ENCODE peak calls at places on chromosomes 7 and 10, in four cellular contexts. R is CD8-positive, alpha-beta memory T cell; P is adrenal gland; L is IMR-90. U is an unnamed sample.

GRCh38 chr10:28302668-28303488 is at the start of gene MPP7:
- DNase-seq in R (peak), P (peak), L (peak), U (peak)

GRCh38 chr7:3083350-3083749 is 39.7 kb upstream of the CARD11 start:
- DNase-seq in R (no peak), P (no peak), L (no peak), U (no peak)

GRCh38 chr7:43637114-43637806 is 54.4 kb downstream of the STK17A start:
- DNase-seq in R (no peak), P (no peak), L (peak), U (no peak)

GRCh38 chr10:118210276-118210675 is 131.8 kb downstream of the FAM204A start:
- DNase-seq in R (no peak), P (no peak), L (no peak), U (no peak)

GRCh38 chr7:68977709-68978108 is 620.6 kb upstream of the AUTS2 start:
- DNase-seq in R (no peak), P (no peak), L (no peak), U (no peak)

GRCh38 chr10:12981570-12981969 is 19.9 kb downstream of the CCDC3 start:
- DNase-seq in R (no peak), P (no peak), L (peak), U (no peak)

GRCh38 chr7:74625446-74625845 is 32.1 kb upstream of the GTF2I start:
- DNase-seq in R (peak), P (peak), L (peak), U (no peak)

GRCh38 chr10:48251525-48252353 is 22.8 kb downstream of the FRMPD2 start:
- DNase-seq in R (no peak), P (no peak), L (no peak), U (no peak)

GRCh38 chr7:107387077-107387476 is 82.8 kb upstream of the GPR22 start:
- DNase-seq in R (no peak), P (peak), L (peak), U (no peak)

GRCh38 chr7:95690367-95690947 is 81.9 kb upstream of the DYNC1I1 start:
- DNase-seq in R (no peak), P (peak), L (peak), U (no peak)

GRCh38 chr7:36591643-36592042 is 132.7 kb downstream of the AOAH start:
- DNase-seq in R (no peak), P (no peak), L (no peak), U (no peak)

GRCh38 chr10:11048707-11049296 is 31.1 kb downstream of the CELF2 start:
- DNase-seq in R (no peak), P (no peak), L (no peak), U (no peak)

GRCh38 chr10:34815174-34816066 is at the start of gene PARD3:
- DNase-seq in R (no peak), P (peak), L (peak), U (peak)

GRCh38 chr7:18313970-18314369 is 181.6 kb upstream of the HDAC9 start:
- DNase-seq in R (no peak), P (no peak), L (no peak), U (no peak)
- H3K27ac ChIP-seq in R (no peak), P (no peak), L (no peak), U (no peak)

GRCh38 chr7:12709731-12710502 is 22.5 kb downstream of the ARL4A start:
- DNase-seq in R (no peak), P (no peak), L (peak), U (no peak)
- H3K27ac ChIP-seq in R (no peak), P (no peak), L (no peak), U (no peak)

GRCh38 chr10:70682920-70683600 is 10.8 kb downstream of the ADAMTS14 start:
- DNase-seq in R (no peak), P (no peak), L (no peak), U (no peak)

GRCh38 chr10:70685461-70685911 is 13.2 kb downstream of the ADAMTS14 start:
- DNase-seq in R (no peak), P (no peak), L (no peak), U (no peak)

GRCh38 chr10:70684374-70684773 is 12.1 kb downstream of the ADAMTS14 start:
- DNase-seq in R (no peak), P (no peak), L (no peak), U (no peak)

GRCh38 chr10:70683601-70684329 is 11.5 kb downstream of the ADAMTS14 start:
- DNase-seq in R (no peak), P (no peak), L (no peak), U (no peak)

DNA sequence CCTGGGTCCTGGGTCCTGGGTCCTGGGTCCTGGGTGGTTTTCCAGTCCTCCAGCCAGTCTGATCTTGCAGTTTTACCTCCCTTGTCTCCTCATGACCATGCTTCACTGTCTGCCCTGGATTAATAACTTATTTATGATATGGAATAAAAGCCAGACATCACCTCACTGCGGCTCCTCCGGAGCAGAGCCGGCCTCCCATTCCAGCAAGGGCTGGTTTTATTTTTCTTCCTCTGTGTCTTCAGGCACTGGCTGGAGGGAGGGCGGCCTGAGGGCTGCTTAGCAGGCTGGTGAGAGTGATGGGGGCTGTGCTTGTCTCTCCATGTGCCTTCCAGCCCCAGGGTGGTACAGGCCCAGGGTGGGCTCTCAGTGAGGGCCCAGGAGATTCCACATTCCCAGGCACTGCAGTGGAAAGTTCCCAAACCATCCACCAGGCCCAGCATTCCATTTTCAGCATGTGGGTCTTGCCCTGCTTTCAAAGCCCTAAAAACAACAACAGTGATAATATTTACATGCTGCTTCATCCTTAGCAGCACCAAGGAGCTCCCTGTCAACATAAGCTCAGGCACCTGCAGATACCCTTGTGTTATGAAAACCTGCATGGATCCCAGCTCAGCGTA is 12.6 kb downstream of the ADAMTS14 start:
- DNase-seq in R (no peak), P (no peak), L (no peak), U (no peak)
- H3K27ac ChIP-seq in R (no peak), P (no peak), L (no peak), U (no peak)

GRCh38 chr10:95459446-95459845 is 101.7 kb downstream of the SORBS1 start:
- DNase-seq in R (no peak), P (peak), L (no peak), U (no peak)
- H3K27ac ChIP-seq in R (no peak), P (peak), L (no peak), U (no peak)

DNA sequence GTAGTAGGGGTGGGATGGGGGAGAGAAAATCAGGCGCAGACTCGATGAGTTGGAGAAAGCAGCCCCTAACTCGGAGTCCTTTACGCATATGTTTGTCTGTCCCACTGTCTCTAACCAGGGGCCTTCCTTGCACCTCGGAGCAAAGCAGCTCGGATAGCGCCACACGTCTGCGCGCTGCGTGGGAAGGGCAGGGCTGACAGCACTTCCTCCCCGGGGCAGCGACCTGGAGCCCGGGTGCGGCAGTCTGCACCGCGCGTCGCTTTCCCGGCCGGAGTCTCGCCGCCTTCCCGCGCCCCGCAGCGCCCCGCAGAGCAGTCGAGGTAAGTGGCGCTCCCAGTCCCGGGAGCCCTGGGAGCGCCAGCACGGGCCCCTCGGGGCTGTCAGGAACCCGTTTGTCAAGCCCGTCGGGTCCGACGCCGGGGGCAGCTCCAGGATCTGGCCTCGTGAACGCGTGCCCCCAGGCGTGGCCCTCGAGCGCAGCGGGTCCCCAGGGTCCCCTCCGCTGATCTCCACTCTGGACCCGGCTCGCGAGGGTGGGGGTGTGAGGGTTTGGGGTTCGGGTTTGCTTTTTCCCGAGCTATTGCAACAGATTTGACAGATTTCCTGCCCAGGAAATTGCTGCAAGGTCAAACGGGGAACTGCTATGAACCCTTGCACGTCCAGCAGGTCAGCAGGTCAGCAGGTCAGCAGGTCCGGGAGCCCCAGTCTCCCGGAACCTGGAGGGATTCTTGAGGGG is 561 bp downstream of the APBB1IP start:
- DNase-seq in R (peak), P (no peak), L (no peak), U (peak)
- H3K27ac ChIP-seq in R (peak), P (peak), L (no peak), U (peak)

GRCh38 chr10:16984242-16984641 is 145.4 kb downstream of the CUBN start:
- DNase-seq in R (no peak), P (no peak), L (no peak), U (no peak)

GRCh38 chr10:16987976-16988610 is 141.5 kb downstream of the CUBN start:
- DNase-seq in R (no peak), P (no peak), L (no peak), U (no peak)

GRCh38 chr10:16987129-16987670 is 142.4 kb downstream of the CUBN start:
- DNase-seq in R (no peak), P (no peak), L (peak), U (no peak)

GRCh38 chr10:16986406-16987128 is 143.0 kb downstream of the CUBN start:
- DNase-seq in R (no peak), P (no peak), L (peak), U (no peak)

GRCh38 chr10:16986082-16986405 is 143.6 kb downstream of the CUBN start:
- DNase-seq in R (no peak), P (no peak), L (no peak), U (no peak)
- H3K27ac ChIP-seq in R (no peak), P (no peak), L (peak), U (no peak)

GRCh38 chr7:1459930-1460756 is 873 bp upstream of the MICALL2 start:
- DNase-seq in R (no peak), P (peak), L (no peak), U (no peak)

GRCh38 chr7:1459512-1459892 is 232 bp upstream of the MICALL2 start:
- DNase-seq in R (peak), P (peak), L (peak), U (peak)

GRCh38 chr7:1457059-1457948 is 2.0 kb downstream of the MICALL2 start:
- DNase-seq in R (no peak), P (no peak), L (no peak), U (no peak)

GRCh38 chr7:1458676-1459511 is at the start of gene MICALL2:
- DNase-seq in R (no peak), P (peak), L (peak), U (peak)

DNA sequence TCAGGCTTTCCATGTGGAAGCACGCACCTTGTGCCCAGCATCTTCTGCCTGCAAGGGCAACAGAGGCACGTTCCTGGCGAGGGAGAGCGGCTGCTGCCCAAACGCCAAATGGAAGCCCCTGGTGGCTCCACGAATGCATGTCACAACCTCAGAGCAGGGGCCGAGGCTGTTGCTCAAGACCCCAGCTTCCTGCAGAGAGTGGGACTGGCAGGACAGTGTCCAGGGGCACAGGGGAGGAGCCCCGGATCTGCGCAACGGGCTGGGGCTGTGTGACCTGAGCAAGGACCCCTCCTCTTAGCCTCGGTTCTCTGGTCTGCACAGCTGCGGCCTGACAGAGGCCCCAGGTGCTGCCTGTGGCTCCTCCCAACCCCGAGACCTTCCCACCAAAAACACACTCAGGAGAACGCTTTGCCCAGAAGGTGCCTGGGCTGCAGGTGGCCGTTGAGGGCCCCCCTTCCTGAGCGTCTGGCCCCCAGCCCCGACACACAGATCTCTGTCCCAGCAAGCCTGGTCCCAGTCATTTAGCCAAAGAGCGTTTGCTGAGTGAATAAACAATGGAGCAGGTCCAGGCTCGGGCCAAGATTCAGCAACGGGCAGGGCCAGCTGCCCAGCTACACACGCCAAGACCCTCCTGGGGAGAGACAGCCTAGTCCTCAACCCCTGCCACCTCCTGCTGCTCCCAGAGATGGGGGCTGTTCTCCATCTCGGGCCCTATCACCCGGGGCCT is 1.2 kb downstream of the MICALL2 start:
- DNase-seq in R (no peak), P (no peak), L (no peak), U (no peak)
- H3K27ac ChIP-seq in R (peak), P (peak), L (peak), U (peak)

GRCh38 chr10:102819054-102819453 is 18.2 kb downstream of the CYP17A1 start:
- DNase-seq in R (no peak), P (peak), L (no peak), U (no peak)
- H3K27ac ChIP-seq in R (no peak), P (peak), L (no peak), U (peak)

GRCh38 chr10:62071846-62072281 is 170.4 kb downstream of the ARID5B start:
- DNase-seq in R (no peak), P (no peak), L (peak), U (no peak)

GRCh38 chr10:62067560-62067959 is 166.1 kb downstream of the ARID5B start:
- DNase-seq in R (no peak), P (no peak), L (no peak), U (no peak)

GRCh38 chr10:62068464-62068863 is 167.0 kb downstream of the ARID5B start:
- DNase-seq in R (no peak), P (no peak), L (no peak), U (no peak)

GRCh38 chr10:62072901-62073300 is 171.4 kb downstream of the ARID5B start:
- DNase-seq in R (no peak), P (no peak), L (no peak), U (no peak)

GRCh38 chr10:62069452-62070191 is 168.1 kb downstream of the ARID5B start:
- DNase-seq in R (no peak), P (no peak), L (no peak), U (no peak)
- H3K27ac ChIP-seq in R (no peak), P (peak), L (no peak), U (peak)

U was measured in upper lobe of right lung.